ENCODE peak calls at places on chromosomes 16 and 17, in four cellular contexts. One of them, this sample, is unnamed.

GRCh38 chr16:81711609-81712329 is 67.3 kb upstream of the PLCG2 start:
- DNase-seq in lower lobe of right lung: no peak
- DNase-seq in heart left ventricle: no peak
- DNase-seq in mammary epithelial cell: peak; percentile 85
- DNase-seq in this sample: peak; percentile 86

GRCh38 chr16:15949210-15950166 is at the start of gene ABCC1:
- DNase-seq in heart left ventricle: peak; percentile 51
- DNase-seq in lower lobe of right lung: peak; percentile 62
- DNase-seq in mammary epithelial cell: peak; percentile 38
- DNase-seq in this sample: peak; percentile 58

GRCh38 chr16:56964243-56965148 is 2.7 kb downstream of the CETP start:
- DNase-seq in lower lobe of right lung: peak; percentile 95
- DNase-seq in mammary epithelial cell: peak; percentile 60
- DNase-seq in heart left ventricle: peak; percentile 93
- DNase-seq in this sample: no peak

GRCh38 chr17:42568341-42569111 is 1.6 kb downstream of the MLX start:
- DNase-seq in lower lobe of right lung: no peak
- DNase-seq in heart left ventricle: no peak
- DNase-seq in mammary epithelial cell: no peak
- DNase-seq in this sample: no peak

GRCh38 chr16:15398618-15399316 is 3.2 kb downstream of the MPV17L start:
- DNase-seq in mammary epithelial cell: no peak
- DNase-seq in lower lobe of right lung: no peak
- DNase-seq in heart left ventricle: no peak
- DNase-seq in this sample: no peak

GRCh38 chr17:46837521-46837920 is 13.9 kb upstream of the WNT9B start:
- DNase-seq in heart left ventricle: no peak
- DNase-seq in lower lobe of right lung: peak; percentile 22
- DNase-seq in mammary epithelial cell: no peak
- DNase-seq in this sample: no peak

GRCh38 chr17:17712268-17712924 is 31.1 kb downstream of the RAI1 start:
- DNase-seq in mammary epithelial cell: peak; percentile 58
- DNase-seq in lower lobe of right lung: no peak
- DNase-seq in heart left ventricle: no peak
- DNase-seq in this sample: no peak

GRCh38 chr16:69567031-69567680 is 1.4 kb downstream of the NFAT5 start:
- DNase-seq in lower lobe of right lung: no peak
- DNase-seq in heart left ventricle: no peak
- DNase-seq in mammary epithelial cell: peak; percentile 78
- DNase-seq in this sample: peak; percentile 52

GRCh38 chr17:50608700-50609375 is 25.8 kb upstream of the ABCC3 start:
- DNase-seq in heart left ventricle: no peak
- DNase-seq in mammary epithelial cell: no peak
- DNase-seq in lower lobe of right lung: no peak
- DNase-seq in this sample: no peak

GRCh38 chr16:25108054-25108453 is 3.5 kb upstream of the LCMT1 start:
- DNase-seq in mammary epithelial cell: no peak
- DNase-seq in heart left ventricle: peak; percentile 46
- DNase-seq in lower lobe of right lung: no peak
- DNase-seq in this sample: no peak

GRCh38 chr17:28842282-28843012 is at the start of gene FAM222B:
- DNase-seq in mammary epithelial cell: peak; percentile 76
- DNase-seq in lower lobe of right lung: peak; percentile 89
- DNase-seq in heart left ventricle: peak; percentile 92
- DNase-seq in this sample: peak; percentile 95
- H3K27ac ChIP-seq in mammary epithelial cell: peak within 1 kb of the TSS; percentile 54
- H3K27ac ChIP-seq in lower lobe of right lung: peak within 1 kb of the TSS; percentile 84
- H3K27ac ChIP-seq in heart left ventricle: peak within 1 kb of the TSS; percentile 54
- H3K27ac ChIP-seq in this sample: peak within 1 kb of the TSS; percentile 82

GRCh38 chr17:3761061-3761917 is 37.6 kb downstream of the HASPIN start:
- DNase-seq in mammary epithelial cell: no peak
- DNase-seq in lower lobe of right lung: no peak
- DNase-seq in heart left ventricle: no peak
- DNase-seq in this sample: no peak
- TF ChIP-seq CTCF in mammary epithelial cell: no peak
- TF ChIP-seq CTCF in lower lobe of right lung: no peak
- TF ChIP-seq CTCF in heart left ventricle: no peak
- TF ChIP-seq CTCF in this sample: no peak

GRCh38 chr16:29843942-29844341 is 19.1 kb downstream of the CDIPT start:
- DNase-seq in lower lobe of right lung: no peak
- DNase-seq in heart left ventricle: no peak
- DNase-seq in mammary epithelial cell: no peak
- DNase-seq in this sample: no peak

GRCh38 chr16:29842732-29843346 is 20.2 kb downstream of the CDIPT start:
- DNase-seq in lower lobe of right lung: no peak
- DNase-seq in heart left ventricle: no peak
- DNase-seq in mammary epithelial cell: no peak
- DNase-seq in this sample: no peak

GRCh38 chr16:29840240-29840639 is 20.0 kb downstream of the MVP start:
- DNase-seq in mammary epithelial cell: no peak
- DNase-seq in heart left ventricle: no peak
- DNase-seq in lower lobe of right lung: no peak
- DNase-seq in this sample: no peak

GRCh38 chr16:29839822-29840221 is 19.6 kb downstream of the MVP start:
- DNase-seq in mammary epithelial cell: no peak
- DNase-seq in heart left ventricle: peak; percentile 52
- DNase-seq in lower lobe of right lung: no peak
- DNase-seq in this sample: no peak

GRCh38 chr16:29841631-29842030 is 21.4 kb downstream of the MVP start:
- DNase-seq in mammary epithelial cell: no peak
- DNase-seq in lower lobe of right lung: no peak
- DNase-seq in heart left ventricle: no peak
- DNase-seq in this sample: no peak
- H3K27ac ChIP-seq in mammary epithelial cell: no peak overlapping the region
- H3K27ac ChIP-seq in lower lobe of right lung: no peak overlapping the region
- H3K27ac ChIP-seq in heart left ventricle: no peak overlapping the region
- H3K27ac ChIP-seq in this sample: no peak overlapping the region

DNA sequence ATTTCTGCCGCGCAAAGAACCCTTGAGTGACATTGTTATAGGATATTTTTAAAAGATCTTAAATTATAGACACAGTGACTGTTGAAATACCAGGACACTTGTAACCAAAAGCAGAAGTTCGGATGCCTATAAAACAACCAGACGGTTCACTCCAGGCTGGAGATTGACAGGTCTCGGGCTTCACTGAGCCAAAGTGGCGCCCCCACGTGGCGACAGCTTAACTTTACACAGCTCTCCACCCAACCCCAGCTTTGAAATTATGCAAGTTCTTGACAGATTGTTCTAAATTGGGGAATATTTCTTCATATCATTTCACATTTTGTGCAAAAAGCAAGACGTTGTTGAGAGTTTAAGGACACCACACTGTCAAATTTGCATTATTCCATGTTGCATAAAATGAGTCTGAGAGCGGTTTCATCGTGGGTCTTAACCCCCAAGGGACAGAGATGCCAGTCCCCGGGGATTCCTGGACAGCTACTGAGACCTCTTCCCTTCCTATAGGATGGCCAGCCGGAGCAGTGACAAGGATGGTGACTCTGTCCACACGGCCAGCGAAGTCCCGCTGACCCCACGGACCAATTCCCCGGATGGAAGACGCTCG is 11.9 kb downstream of the SYT17 start:
- DNase-seq in lower lobe of right lung: peak; percentile 83
- DNase-seq in mammary epithelial cell: peak; percentile 11
- DNase-seq in heart left ventricle: peak; percentile 72
- DNase-seq in this sample: peak; percentile 66
- TF ChIP-seq CTCF in lower lobe of right lung: peak; percentile 80
- TF ChIP-seq CTCF in mammary epithelial cell: peak; percentile 78
- TF ChIP-seq CTCF in heart left ventricle: peak; percentile 52
- TF ChIP-seq CTCF in this sample: no peak

This sample was measured in RWPE1.